ENCODE peak calls at places on chromosomes 12 and 14, in seven cellular contexts. Z is AG09309, Q is right cardiac atrium, K is ovary, N is aorta, W is tibial artery, O is left lung. S is an unnamed sample.

GRCh38 chr12:3342051-3342450 is 149.0 kb upstream of the PRMT8 start:
- DNase-seq in Z (no peak), Q (peak), K (peak), N (no peak), W (no peak), O (no peak), S (no peak)

GRCh38 chr12:25373396-25373795 is 122.7 kb upstream of the KRAS start:
- DNase-seq in Z (no peak), Q (no peak), K (no peak), N (no peak), W (no peak), O (no peak), S (no peak)

GRCh38 chr12:47228802-47229201 is 149.0 kb upstream of the AMIGO2 start:
- DNase-seq in Z (no peak), Q (no peak), K (no peak), N (no peak), W (no peak), O (no peak), S (no peak)

GRCh38 chr14:100911665-100912316 is 8.3 kb upstream of the RTL1 start:
- DNase-seq in Z (no peak), Q (no peak), K (no peak), N (no peak), W (no peak), O (no peak), S (no peak)

GRCh38 chr12:120652671-120653435 is 12.4 kb downstream of the CABP1 start:
- DNase-seq in Z (no peak), Q (no peak), K (no peak), N (no peak), W (no peak), O (no peak), S (no peak)

GRCh38 chr12:106345739-106346138 is 11.8 kb upstream of the POLR3B start:
- DNase-seq in Z (no peak), Q (no peak), K (no peak), N (no peak), W (no peak), O (no peak), S (no peak)

GRCh38 chr14:53537421-53538315 is 384.5 kb upstream of the DDHD1 start:
- DNase-seq in Z (no peak), Q (no peak), K (no peak), N (no peak), W (no peak), O (no peak), S (no peak)

GRCh38 chr12:63948211-63948610 is 103.7 kb downstream of the SRGAP1 start:
- DNase-seq in Z (no peak), Q (no peak), K (no peak), N (no peak), W (no peak), O (no peak), S (no peak)

GRCh38 chr12:94753071-94753779 is 102.9 kb upstream of the TMCC3 start:
- DNase-seq in Z (no peak), Q (peak), K (no peak), N (no peak), W (no peak), O (no peak), S (peak)

DNA sequence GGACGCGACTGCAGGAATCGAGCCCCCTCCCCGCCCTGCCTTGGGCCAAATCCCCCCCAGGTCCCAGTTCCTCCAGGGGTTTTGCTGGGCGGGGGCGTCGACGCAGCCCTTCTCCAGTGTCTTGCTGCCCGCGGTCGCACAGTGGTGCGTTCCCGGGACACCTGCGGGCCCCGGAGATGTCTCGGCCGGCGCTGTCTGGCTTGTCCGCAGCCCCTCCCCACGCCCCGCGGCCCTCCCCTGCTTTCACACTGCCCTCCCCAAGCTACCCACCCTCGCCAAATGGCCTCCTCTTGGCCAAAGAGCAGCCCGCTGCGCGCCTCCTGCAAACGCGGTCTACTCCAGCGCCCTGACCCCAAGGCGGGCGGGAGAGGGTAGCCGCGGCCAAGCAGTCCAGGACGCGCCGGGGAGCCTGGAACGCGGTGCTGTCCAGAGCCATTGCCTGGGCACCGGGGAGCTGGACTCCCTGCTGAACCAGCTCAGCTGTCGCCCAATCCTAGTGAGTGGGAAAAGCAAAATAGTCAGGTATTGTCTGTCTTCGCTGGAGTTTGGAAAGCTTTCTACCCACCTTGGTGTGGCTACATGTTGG is 122.0 kb downstream of the AACS start:
- DNase-seq in Z (no peak), Q (peak), K (no peak), N (no peak), W (no peak), O (no peak), S (no peak)
- H3K4me3 ChIP-seq in Z (peak), Q (peak), K (no peak), N (peak), W (peak), O (peak), S (peak)

GRCh38 chr12:57112492-57113294 is 1.5 kb upstream of the STAT6 start:
- DNase-seq in Z (no peak), Q (peak), K (peak), N (no peak), W (no peak), O (no peak), S (no peak)
- H3K4me3 ChIP-seq in Z (peak), Q (peak), K (peak), N (no peak), W (peak), O (peak), S (peak)

DNA sequence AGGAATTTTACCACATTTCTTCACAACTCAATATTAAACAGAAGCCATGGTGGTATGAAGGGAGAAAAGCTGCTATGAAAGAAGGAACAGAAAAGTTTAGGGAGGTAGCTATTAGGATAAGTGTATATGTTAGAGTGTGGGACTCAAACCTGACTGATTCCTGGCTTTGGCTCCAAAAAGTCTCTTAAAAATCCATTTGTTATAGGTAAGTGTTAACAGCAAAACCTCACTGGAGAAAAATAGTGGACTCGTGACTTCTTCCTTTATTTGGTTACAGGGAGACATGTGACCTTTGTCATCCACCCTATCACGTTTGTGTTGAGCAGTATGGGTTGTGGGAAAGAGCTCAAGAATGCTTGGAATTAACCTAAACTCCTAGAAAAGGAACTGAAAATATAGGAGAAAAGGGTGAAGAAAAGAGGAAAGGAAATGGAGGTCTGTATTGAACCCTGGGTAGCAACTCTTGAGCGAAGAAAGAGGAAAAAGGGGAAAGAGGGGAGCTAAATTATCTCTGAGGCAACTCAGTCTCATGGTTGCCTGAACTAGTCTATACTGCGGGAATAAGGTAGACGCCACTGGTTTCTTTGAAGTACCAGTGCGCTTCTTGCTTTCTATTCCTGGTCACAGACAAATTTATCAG is 3.6 kb upstream of the EID3 start:
- DNase-seq in Z (no peak), Q (no peak), K (no peak), N (no peak), W (no peak), O (no peak), S (no peak)
- H3K4me3 ChIP-seq in Z (no peak), Q (no peak), K (no peak), N (no peak), W (no peak), O (no peak), S (no peak)

GRCh38 chr14:93587330-93587729 is 156.6 kb downstream of the UNC79 start:
- DNase-seq in Z (no peak), Q (no peak), K (no peak), N (no peak), W (no peak), O (no peak), S (no peak)

GRCh38 chr14:93592786-93593185 is 162.0 kb downstream of the UNC79 start:
- DNase-seq in Z (no peak), Q (no peak), K (no peak), N (no peak), W (no peak), O (no peak), S (no peak)
- H3K4me3 ChIP-seq in Z (no peak), Q (no peak), K (no peak), N (no peak), W (no peak), O (no peak), S (no peak)

GRCh38 chr12:11497438-11497837 is 102.1 kb upstream of the PRB2 start:
- DNase-seq in Z (no peak), Q (no peak), K (no peak), N (no peak), W (no peak), O (no peak), S (no peak)

GRCh38 chr12:11500861-11501230 is 105.5 kb upstream of the PRB2 start:
- DNase-seq in Z (no peak), Q (no peak), K (no peak), N (no peak), W (no peak), O (no peak), S (no peak)

GRCh38 chr12:11499802-11500201 is 104.4 kb upstream of the PRB2 start:
- DNase-seq in Z (no peak), Q (no peak), K (no peak), N (no peak), W (no peak), O (no peak), S (no peak)

GRCh38 chr12:11497995-11498394 is 102.6 kb upstream of the PRB2 start:
- DNase-seq in Z (no peak), Q (no peak), K (no peak), N (no peak), W (no peak), O (no peak), S (no peak)

GRCh38 chr12:11500222-11500860 is 105.0 kb upstream of the PRB2 start:
- DNase-seq in Z (no peak), Q (peak), K (peak), N (peak), W (peak), O (peak), S (peak)
- H3K4me3 ChIP-seq in Z (no peak), Q (no peak), K (no peak), N (no peak), W (no peak), O (no peak), S (no peak)

GRCh38 chr12:7136676-7137075 is 6.5 kb downstream of the CLSTN3 start:
- DNase-seq in Z (no peak), Q (peak), K (no peak), N (peak), W (no peak), O (no peak), S (no peak)
- H3K4me3 ChIP-seq in Z (no peak), Q (no peak), K (no peak), N (no peak), W (no peak), O (no peak), S (no peak)

GRCh38 chr12:76020731-76021672 is 10.6 kb downstream of the PHLDA1 start:
- DNase-seq in Z (peak), Q (no peak), K (peak), N (peak), W (no peak), O (no peak), S (no peak)
- H3K4me3 ChIP-seq in Z (no peak), Q (no peak), K (no peak), N (no peak), W (no peak), O (no peak), S (no peak)

GRCh38 chr14:65304239-65304638 is 108.3 kb upstream of the FUT8 start:
- DNase-seq in Z (no peak), Q (no peak), K (no peak), N (no peak), W (no peak), O (no peak), S (no peak)
- H3K4me3 ChIP-seq in Z (no peak), Q (no peak), K (no peak), N (no peak), W (no peak), O (no peak), S (no peak)